ENCODE peak calls at places on chromosomes 5 and 9, in nine cellular contexts. J, P, L, E, M, S, H, F and Q are unnamed samples.
A peak's percentile ranks its signal among the peaks of the same experiment; 100 is the strongest.

GRCh38 chr9:117096138-117096537 is 318.7 kb downstream of the ASTN2 start:
- DNase-seq in J (no peak), P (no peak), L (no peak), E (no peak), M (no peak), S (no peak), H (no peak), F (no peak), Q (no peak)

GRCh38 chr9:72485821-72486605 is 35.4 kb upstream of the TMC1 start:
- DNase-seq in J (no peak), P (no peak), L (no peak), E (no peak), M (peak; percentile 48), S (no peak), H (no peak), F (no peak), Q (no peak)

GRCh38 chr5:115555084-115555633 is 10.6 kb upstream of the FEM1C start:
- DNase-seq in J (no peak), P (no peak), L (no peak), E (no peak), M (no peak), S (no peak), H (no peak), F (no peak), Q (no peak)

GRCh38 chr5:74026310-74026709 is 400.3 kb downstream of the ARHGEF28 start:
- DNase-seq in J (no peak), P (no peak), L (no peak), E (no peak), M (no peak), S (no peak), H (no peak), F (no peak), Q (no peak)

GRCh38 chr9:130212543-130213297 is 40.5 kb downstream of the NCS1 start:
- DNase-seq in J (no peak), P (no peak), L (no peak), E (no peak), M (no peak), S (peak; percentile 41), H (no peak), F (no peak), Q (no peak)

GRCh38 chr5:174572591-174572990 is 151.8 kb upstream of the MSX2 start:
- DNase-seq in J (no peak), P (no peak), L (no peak), E (no peak), M (no peak), S (no peak), H (no peak), F (no peak), Q (no peak)

GRCh38 chr9:129637102-129637501 is 4.8 kb downstream of the ASB6 start:
- DNase-seq in J (no peak), P (no peak), L (no peak), E (no peak), M (no peak), S (no peak), H (no peak), F (no peak), Q (no peak)

GRCh38 chr5:110346893-110347358 is 379.5 kb downstream of the TMEM232 start:
- DNase-seq in J (no peak), P (no peak), L (no peak), E (no peak), M (no peak), S (no peak), H (no peak), F (no peak), Q (no peak)

DNA sequence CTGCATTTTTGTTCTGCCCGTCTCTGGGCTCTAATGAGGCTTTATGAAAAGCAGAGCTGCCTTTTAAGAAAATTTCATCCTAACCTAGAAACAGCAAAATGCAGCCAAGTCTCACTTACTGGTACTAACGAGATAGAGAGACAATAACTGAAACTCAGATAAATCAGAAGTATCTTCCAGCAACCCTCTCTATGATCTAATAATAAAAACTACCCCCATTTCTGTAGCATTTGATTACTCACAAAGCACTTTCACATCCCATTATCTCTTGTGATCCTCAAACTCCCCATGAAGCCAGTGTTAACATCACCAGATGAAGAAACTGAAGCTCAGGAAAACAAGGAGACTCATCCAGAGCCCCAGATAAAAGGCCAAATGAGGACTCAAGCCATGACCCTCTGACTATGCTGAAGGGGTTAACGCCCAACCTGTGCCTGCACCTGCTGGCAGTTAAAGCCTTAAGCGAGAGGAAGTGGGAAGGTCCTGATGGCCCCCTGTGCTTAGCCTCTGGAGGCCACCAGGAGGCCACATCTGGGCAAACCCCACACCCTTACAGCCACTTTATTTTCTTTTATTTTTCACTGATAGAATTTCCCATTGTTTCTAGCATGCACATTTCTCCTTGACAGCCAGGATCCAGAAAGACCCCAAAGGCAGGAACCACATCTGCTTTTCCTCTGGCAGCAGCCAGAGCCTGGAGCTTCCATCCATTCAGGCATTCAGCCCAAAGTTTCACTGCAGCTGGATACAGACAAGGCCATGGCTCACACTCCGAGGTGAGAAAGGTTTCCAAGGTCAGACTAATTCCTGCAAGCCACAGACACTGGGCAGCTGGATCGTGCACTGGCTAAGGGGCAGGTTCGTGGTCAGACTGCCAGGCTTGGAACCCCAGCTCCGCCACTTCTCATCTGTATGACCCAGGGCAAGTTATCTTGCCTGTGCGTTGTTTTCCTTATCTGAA is 37.2 kb downstream of the SPOCK1 start:
- DNase-seq in J (no peak), P (no peak), L (no peak), E (no peak), M (no peak), S (no peak), H (no peak), F (no peak), Q (no peak)
- TF ChIP-seq CTCF in J (peak; percentile 21), P (peak; percentile 1), L (no peak), E (no peak), M (peak; percentile 21), S (no peak), H (no peak), F (peak; percentile 20), Q (no peak)

GRCh38 chr9:16044116-16044881 is 491.5 kb downstream of the CCDC171 start:
- DNase-seq in J (peak; percentile 37), P (no peak), L (no peak), E (no peak), M (no peak), S (no peak), H (no peak), F (no peak), Q (no peak)

GRCh38 chr9:16033921-16034320 is 481.1 kb downstream of the CCDC171 start:
- DNase-seq in J (no peak), P (no peak), L (no peak), E (no peak), M (no peak), S (no peak), H (no peak), F (no peak), Q (no peak)

GRCh38 chr9:16039988-16040761 is 487.3 kb downstream of the CCDC171 start:
- DNase-seq in J (peak; percentile 70), P (no peak), L (no peak), E (no peak), M (no peak), S (no peak), H (no peak), F (no peak), Q (no peak)

DNA sequence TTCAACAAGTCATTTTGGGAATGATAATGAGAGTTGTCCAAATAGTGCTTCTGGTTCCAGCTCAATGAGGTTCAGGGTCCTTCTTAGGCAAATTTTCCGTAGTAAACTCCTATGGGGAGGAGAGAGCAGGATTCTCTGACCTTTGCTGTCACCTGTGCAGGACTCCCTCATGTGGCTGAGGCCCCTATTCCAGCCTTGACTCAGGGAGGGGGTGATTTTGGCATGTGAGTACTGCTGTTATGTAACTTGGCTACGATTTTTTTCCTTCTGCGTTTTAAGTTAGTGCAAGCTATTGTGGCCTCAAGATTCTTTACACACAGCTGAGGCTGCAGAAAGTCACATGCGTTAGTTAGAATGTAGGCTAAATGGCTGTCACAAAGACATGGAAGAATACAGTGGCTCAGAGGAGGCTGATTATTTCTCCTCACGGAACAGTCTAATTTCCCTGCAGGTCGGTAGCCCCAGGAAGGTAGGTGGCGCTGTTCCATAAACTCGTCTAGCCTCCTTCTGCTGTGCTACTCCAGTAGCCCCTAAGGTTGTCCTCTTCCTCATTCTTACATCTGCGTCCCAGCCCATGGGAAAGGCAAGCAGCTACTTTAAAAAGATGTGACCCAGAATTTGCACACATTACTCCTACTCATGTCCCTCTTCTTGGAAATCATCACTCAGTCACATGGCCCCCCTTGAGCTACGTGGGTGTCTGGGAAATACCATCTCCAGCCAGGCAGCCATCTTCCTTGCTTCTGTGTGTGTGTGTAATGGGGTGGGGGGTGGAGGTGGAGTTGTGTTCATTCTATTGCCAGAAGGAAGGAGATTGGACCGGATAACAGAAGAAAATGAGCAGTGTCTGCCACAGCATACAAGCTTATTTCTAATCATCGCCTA is 486.5 kb downstream of the CCDC171 start:
- DNase-seq in J (no peak), P (no peak), L (peak; percentile 11), E (no peak), M (no peak), S (no peak), H (peak; percentile 53), F (no peak), Q (no peak)
- TF ChIP-seq CTCF in J (no peak), P (no peak), L (no peak), E (no peak), M (peak; percentile 17), S (no peak), H (no peak), F (no peak), Q (no peak)

DNA sequence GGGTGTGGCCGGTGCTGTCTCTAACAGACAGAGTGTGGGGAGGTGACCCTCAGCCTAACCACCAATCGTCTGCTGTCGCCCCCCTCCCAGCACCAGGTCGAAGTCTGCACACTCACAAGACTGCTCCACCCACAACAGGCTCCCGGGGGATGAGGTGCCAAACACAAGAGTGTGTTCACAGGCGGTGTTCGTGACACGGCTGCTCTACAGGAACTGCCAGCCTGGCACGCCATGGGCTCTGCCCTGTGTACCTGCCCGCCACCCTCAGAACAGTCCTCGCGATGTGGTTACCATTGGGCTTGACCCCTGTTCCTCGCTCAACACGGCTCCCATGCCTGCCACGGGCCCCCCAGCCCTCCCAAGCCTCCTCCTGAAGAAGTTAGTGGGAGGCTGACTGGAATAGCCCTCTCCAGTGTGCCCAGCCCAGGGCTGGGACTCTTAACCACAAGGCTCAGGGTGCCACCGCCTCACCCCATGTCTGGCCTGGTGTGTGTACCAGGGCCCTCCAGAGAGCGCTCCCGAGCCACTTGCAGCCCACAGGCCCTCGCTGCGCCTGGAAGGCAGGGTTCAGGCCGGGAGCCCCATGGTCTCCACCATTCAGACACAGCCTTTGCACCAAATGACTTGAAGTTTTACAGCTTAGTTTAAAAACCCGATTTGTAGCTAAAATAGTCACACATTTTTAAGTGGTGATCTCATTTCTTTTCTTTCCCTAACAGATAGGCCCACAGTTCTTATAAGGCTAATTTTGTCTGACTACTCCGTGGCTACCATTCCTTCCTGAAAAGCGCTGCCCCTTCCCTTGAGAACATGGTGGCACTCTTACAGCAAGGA is 102.5 kb downstream of the CAMSAP1 start:
- DNase-seq in J (no peak), P (no peak), L (no peak), E (no peak), M (peak; percentile 15), S (no peak), H (no peak), F (peak; percentile 3), Q (no peak)
- TF ChIP-seq CTCF in J (no peak), P (no peak), L (no peak), E (no peak), M (no peak), S (no peak), H (no peak), F (no peak), Q (no peak)

DNA sequence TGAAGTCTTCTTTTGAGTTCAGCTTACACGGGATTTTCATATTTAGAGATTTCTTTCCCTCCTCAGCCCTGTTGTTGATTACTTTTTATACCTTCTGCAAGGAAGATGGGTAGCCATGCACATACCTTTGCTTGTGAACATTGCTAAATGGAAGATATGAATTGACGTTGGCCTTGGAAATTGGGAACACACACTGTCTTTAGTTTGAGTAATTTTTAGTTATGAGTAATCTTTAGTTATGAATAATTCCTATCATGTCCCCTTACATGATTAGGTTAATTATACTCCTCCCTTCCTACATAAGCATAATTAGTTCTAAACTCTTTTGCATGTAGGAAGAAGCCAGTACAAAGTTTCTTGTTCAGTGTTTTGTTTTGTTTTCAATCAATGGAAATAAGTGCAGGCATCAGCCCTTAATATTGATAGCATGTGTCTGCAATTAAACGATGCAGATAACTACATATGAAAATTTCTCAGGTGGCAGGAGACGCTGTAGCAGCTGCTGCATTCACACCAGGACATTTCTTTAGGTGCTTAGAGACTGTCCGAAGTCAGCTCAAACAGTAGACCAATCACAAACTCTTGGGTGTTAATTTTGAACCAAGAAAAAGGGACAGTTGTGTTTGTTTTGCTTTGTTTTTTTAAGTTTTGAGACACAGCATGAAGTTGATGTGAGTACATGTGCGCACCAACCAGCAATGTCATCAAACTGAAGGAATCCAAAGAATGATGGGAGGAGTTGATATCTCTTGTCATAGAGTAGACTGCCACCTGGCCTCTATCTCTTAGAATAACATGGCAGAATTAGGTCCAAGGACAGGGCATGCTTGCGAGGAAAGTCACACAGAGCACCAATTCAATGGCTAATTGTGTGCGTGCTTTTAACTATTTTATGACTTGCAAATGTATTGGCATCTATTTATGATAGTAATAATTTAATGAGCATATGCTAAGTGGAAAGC is 51.4 kb downstream of the SMARCA2 start:
- DNase-seq in J (no peak), P (no peak), L (no peak), E (no peak), M (peak; percentile 77), S (peak; percentile 11), H (no peak), F (peak; percentile 41), Q (no peak)
- TF ChIP-seq CTCF in J (no peak), P (no peak), L (no peak), E (no peak), M (peak; percentile 49), S (peak; percentile 52), H (no peak), F (peak; percentile 22), Q (no peak)